ENCODE peak calls at places on chromosomes 11 and 22, in five cellular contexts. P is right lobe of liver, I is thoracic aorta, L is psoas muscle, G is left ventricle myocardium inferior. U is an unnamed sample.
A peak's percentile ranks its signal among the peaks of the same experiment; 100 is the strongest.

GRCh38 chr11:96144553-96144952 is 198.4 kb downstream of the MAML2 start:
- DNase-seq in P (no peak), I (no peak), L (no peak), G (no peak), U (no peak)

GRCh38 chr11:119015054-119015611 is 3.0 kb downstream of the RPS25 start:
- DNase-seq in P (no peak), I (no peak), L (no peak), G (no peak), U (no peak)

GRCh38 chr11:127651175-127651887 is 650.8 kb upstream of the KIRREL3 start:
- DNase-seq in P (no peak), I (no peak), L (no peak), G (no peak), U (no peak)

GRCh38 chr11:11281626-11282025 is 71.4 kb downstream of the CSNK2A3 start:
- DNase-seq in P (no peak), I (no peak), L (no peak), G (no peak), U (no peak)

GRCh38 chr22:22749167-22749758 is 104.8 kb downstream of the GGTLC2 start:
- DNase-seq in P (no peak), I (no peak), L (no peak), G (no peak), U (no peak)

GRCh38 chr11:107472966-107473365 is 15.3 kb upstream of the CWF19L2 start:
- DNase-seq in P (no peak), I (no peak), L (no peak), G (no peak), U (no peak)

GRCh38 chr11:109964487-109964886 is 128.7 kb upstream of the ZC3H12C start:
- DNase-seq in P (no peak), I (no peak), L (no peak), G (no peak), U (no peak)

GRCh38 chr11:57703341-57703740 is 8.7 kb downstream of the MED19 start:
- DNase-seq in P (no peak), I (no peak), L (no peak), G (no peak), U (no peak)

GRCh38 chr11:61949169-61950034 is 749 bp upstream of the BEST1 start:
- DNase-seq in P (no peak), I (no peak), L (peak; percentile 83), G (peak; percentile 70), U (peak; percentile 74)

GRCh38 chr22:46829140-46829891 is 66.9 kb downstream of the TBC1D22A start:
- DNase-seq in P (no peak), I (no peak), L (no peak), G (no peak), U (no peak)

GRCh38 chr11:114448749-114449484 is 9.7 kb downstream of the REXO2 start:
- DNase-seq in P (no peak), I (no peak), L (no peak), G (no peak), U (no peak)

GRCh38 chr22:27828214-27828587 is 26.6 kb upstream of the MN1 start:
- DNase-seq in P (no peak), I (no peak), L (no peak), G (no peak), U (no peak)

GRCh38 chr11:16297332-16297731 is 59.0 kb downstream of the SOX6 start:
- DNase-seq in P (no peak), I (no peak), L (no peak), G (no peak), U (no peak)

GRCh38 chr11:83908457-83908856 is 622.3 kb upstream of the CCDC90B start:
- DNase-seq in P (no peak), I (no peak), L (no peak), G (no peak), U (no peak)

GRCh38 chr22:46068908-46069481 is 81.3 kb upstream of the PPARA start:
- DNase-seq in P (peak; percentile 55), I (no peak), L (peak; percentile 53), G (peak; percentile 27), U (peak; percentile 74)

GRCh38 chr11:131899954-131900580 is 529.7 kb downstream of the NTM start:
- DNase-seq in P (no peak), I (no peak), L (peak; percentile 77), G (peak; percentile 34), U (no peak)

GRCh38 chr11:76524919-76525318 is 80.1 kb downstream of the EMSY start:
- DNase-seq in P (no peak), I (peak; percentile 15), L (no peak), G (no peak), U (no peak)

GRCh38 chr11:57310091-57310490 is 14.7 kb downstream of the TNKS1BP1 start:
- DNase-seq in P (no peak), I (no peak), L (peak; percentile 64), G (no peak), U (no peak)

DNA sequence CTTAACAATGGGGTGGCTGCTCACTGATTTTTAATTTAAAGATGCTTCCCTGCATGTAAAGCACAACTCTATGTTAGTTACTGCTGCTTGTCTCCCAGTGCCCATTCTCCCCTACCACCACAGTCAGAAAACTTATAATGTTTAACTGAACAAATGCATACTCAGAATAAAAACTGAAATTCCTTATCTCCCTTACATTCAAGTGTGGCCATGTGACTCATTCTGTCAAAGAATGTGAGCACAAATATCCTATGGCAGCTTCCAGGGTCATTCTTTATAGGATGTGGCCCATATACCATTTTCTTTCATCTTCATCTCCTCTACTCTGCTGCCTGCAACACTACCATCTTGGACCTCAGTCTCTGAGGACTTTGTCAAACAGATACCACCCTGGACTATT is 374.8 kb downstream of the DYNC2H1 start:
- DNase-seq in P (no peak), I (no peak), L (no peak), G (no peak), U (no peak)
- H3K27ac ChIP-seq in P (no peak overlapping the region), I (no peak overlapping the region), L (no peak overlapping the region), G (no peak overlapping the region), U (no peak overlapping the region)

DNA sequence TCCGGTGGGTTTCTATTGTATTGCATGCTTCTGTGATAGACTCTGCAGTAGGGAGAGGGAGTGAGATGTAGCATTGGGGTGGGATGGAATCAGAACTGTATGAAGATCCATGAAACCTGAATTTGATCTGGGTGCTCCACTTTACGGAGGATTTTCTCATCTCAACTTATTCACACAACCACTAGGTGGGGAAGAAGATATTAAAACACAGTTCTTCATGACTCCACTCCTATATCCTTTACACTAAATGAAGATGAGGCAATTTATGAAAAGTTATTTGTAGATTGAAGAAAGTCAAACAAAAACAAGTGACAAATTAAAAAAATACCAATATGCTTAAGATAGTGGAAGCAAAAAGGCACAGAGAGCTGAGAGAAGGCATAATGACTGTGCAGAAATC is 92.6 kb upstream of the PDGFD start:
- DNase-seq in P (no peak), I (no peak), L (no peak), G (no peak), U (no peak)
- TF ChIP-seq CTCF in P (no peak), I (no peak), L (peak; percentile 17), G (peak; percentile 30), U (no peak)

GRCh38 chr22:39470462-39471335 is 13.9 kb downstream of the MGAT3 start:
- DNase-seq in P (no peak), I (no peak), L (no peak), G (no peak), U (no peak)
- H3K4me3 ChIP-seq in P (no peak overlapping the region), I (no peak overlapping the region), L (no peak overlapping the region), G (no peak overlapping the region), U (no peak overlapping the region)

GRCh38 chr22:50622723-50623327 is 5.1 kb downstream of the ARSA start:
- DNase-seq in P (peak; percentile 90), I (no peak), L (no peak), G (no peak), U (no peak)
- H3K27ac ChIP-seq in P (peak overlapping the region; percentile 68), I (no peak overlapping the region), L (no peak overlapping the region), G (peak overlapping the region; percentile 80), U (no peak overlapping the region)

DNA sequence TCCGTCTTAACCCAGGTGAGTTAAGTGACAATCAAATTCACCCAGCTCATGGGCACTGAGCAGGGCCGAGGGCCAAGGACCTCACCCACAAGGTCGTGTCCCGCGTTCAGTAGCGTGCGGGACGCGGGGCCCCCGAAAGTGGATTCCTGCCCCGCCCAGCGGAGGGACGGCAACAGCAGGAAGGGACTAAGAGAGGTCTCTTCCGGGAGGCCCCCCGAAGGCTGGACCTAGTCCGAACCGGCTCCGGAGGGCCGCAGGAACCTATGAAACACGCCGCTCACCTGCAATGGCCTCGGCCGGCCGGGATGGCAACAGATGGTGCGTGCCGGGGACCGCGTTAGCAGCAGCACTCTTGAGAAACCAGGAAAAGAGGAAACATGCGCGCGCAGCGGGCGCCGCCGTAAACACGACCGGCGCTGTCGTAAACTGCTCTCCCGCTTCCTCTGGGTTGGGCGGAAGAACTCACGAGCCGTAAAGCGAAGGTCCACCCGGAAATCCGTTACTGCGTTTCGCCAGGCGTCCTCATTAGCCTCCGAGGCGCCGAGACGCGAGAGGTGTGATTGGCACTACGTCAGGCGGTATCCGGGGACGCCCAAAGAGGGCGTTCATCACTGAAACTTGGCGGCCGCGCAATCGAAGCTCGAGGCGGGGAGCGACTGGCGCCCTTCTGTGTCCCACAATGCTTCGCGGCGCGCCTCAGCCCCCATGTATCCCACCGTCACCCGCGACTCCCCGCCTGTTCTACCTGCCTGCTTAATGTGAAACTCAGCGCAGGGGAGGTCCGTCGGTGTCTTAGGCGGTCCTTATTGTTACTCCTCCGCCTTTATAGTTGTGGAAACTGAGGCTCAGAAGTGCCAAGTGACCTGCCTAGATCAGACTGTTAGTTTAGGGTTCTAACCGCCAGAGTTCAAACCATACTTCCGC is at the start of gene EIF3D:
- DNase-seq in P (peak; percentile 99), I (peak; percentile 95), L (peak; percentile 99), G (peak; percentile 98), U (peak; percentile 99)
- TF ChIP-seq CTCF in P (peak; percentile 27), I (no peak), L (no peak), G (no peak), U (no peak)

GRCh38 chr11:3775761-3776406 is 21.5 kb downstream of the NUP98 start:
- DNase-seq in P (no peak), I (no peak), L (no peak), G (no peak), U (no peak)
- H3K4me3 ChIP-seq in P (no peak overlapping the region), I (no peak overlapping the region), L (no peak overlapping the region), G (no peak overlapping the region), U (no peak overlapping the region)

DNA sequence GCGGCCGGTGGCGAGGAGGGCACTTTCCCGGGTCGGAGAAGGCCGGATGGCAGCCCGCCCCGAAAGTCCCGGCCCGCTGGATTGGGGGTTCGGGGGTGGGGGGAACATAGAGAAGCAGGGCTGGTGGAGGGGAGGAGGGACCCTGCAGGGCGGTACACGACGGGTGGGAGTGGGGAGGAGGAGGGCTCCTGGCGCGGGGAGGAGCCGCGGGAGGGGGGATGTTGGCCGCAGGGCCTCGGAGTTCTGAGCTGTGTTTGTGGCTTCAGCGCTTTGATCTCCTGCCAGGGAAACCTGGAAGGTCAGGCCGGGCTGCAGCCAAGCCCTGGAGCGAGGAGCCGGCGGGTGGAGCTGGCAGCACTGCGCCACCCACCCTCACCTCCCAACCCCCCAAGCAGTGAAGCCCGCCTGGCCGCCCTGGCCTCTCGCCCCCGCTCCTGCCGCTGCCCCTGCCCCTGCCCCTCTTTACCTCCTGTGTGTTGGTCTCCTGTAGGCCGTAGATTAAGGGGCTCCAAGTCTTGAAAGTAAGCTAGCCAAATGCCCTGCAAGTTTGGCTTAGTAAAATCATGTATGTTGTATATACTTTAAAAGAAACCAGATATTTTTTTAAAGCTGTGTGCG is 30.9 kb downstream of the C22orf31 start:
- DNase-seq in P (peak; percentile 91), I (peak; percentile 40), L (peak; percentile 83), G (peak; percentile 73), U (peak; percentile 81)
- H3K27ac ChIP-seq in P (peak overlapping the region; percentile 85), I (peak overlapping the region; percentile 93), L (peak overlapping the region; percentile 87), G (peak overlapping the region; percentile 72), U (peak overlapping the region; percentile 95)

U was measured in left lung.